ENCODE peak calls at places on chromosome 12, in four cellular contexts. V is NCI-H2029, E is A673, A is ELR. G is an unnamed sample.

GRCh38 chr12:47797432-47797831 is 22.3 kb downstream of the HDAC7 start:
- DNase-seq in V (no peak), E (no peak), A (peak; percentile 39), G (no peak)

GRCh38 chr12:2395352-2395977 is 342.7 kb downstream of the CACNA1C start:
- DNase-seq in V (peak; percentile 38), E (peak; percentile 70), A (peak; percentile 67), G (peak; percentile 13)

GRCh38 chr12:58044966-58045365 is 103.6 kb downstream of the ATP23 start:
- DNase-seq in V (no peak), E (no peak), A (no peak), G (no peak)

GRCh38 chr12:102388469-102388868 is 91.9 kb downstream of the IGF1 start:
- DNase-seq in V (no peak), E (no peak), A (no peak), G (no peak)

GRCh38 chr12:69338120-69338859 is 9.9 kb upstream of the LYZ start:
- DNase-seq in V (no peak), E (no peak), A (no peak), G (no peak)

GRCh38 chr12:101173197-101173749 is 36.8 kb downstream of the SLC5A8 start:
- DNase-seq in V (no peak), E (no peak), A (no peak), G (no peak)

GRCh38 chr12:9750276-9751203 is 10.2 kb downstream of the CD69 start:
- DNase-seq in V (peak; percentile 19), E (peak; percentile 81), A (peak; percentile 87), G (peak; percentile 80)

GRCh38 chr12:105736498-105736897 is 402.3 kb downstream of the NUAK1 start:
- DNase-seq in V (no peak), E (no peak), A (no peak), G (no peak)

GRCh38 chr12:22577667-22578066 is 33.3 kb upstream of the C2CD5 start:
- DNase-seq in V (no peak), E (no peak), A (no peak), G (no peak)

G was measured in NCI-H774.